ENCODE peak calls at places on chromosomes 12 and 14, in eight cellular contexts. S is NCI-H1417; W is occipital lobe; C is stimulated activated CD4-positive, alpha-beta T cell treated with anti-CD3 and anti-CD28 coated beads, TNF-alpha, amount 100 ng/mL, for 1 hour; T is A549; G is effector memory CD8-positive, alpha-beta T cell; L is hepatocyte; Y is foreskin fibroblast. B is an unnamed sample.
A peak's percentile ranks its signal among the peaks of the same experiment; 100 is the strongest.

GRCh38 chr12:88052686-88053085 is 23.5 kb upstream of the C12orf50 start:
- DNase-seq in S (peak; percentile 35), W (peak; percentile 10), C (no peak), T (no peak), G (no peak), L (peak; percentile 42), Y (peak; percentile 31), B (peak; percentile 38)

GRCh38 chr12:109833307-109834189 is at the start of gene TRPV4:
- DNase-seq in S (no peak), W (no peak), C (no peak), T (no peak), G (no peak), L (peak; percentile 70), Y (peak; percentile 24), B (peak; percentile 85)

GRCh38 chr12:66603458-66603857 is 75.4 kb downstream of the GRIP1 start:
- DNase-seq in S (peak; percentile 36), W (no peak), C (no peak), T (no peak), G (no peak), L (peak; percentile 20), Y (no peak), B (peak; percentile 41)

GRCh38 chr12:27340971-27341370 is 8.3 kb downstream of the BMAL2 start:
- DNase-seq in S (no peak), W (no peak), C (no peak), T (no peak), G (no peak), L (no peak), Y (no peak), B (no peak)

GRCh38 chr14:69673578-69674305 is 62.3 kb downstream of the SUSD6 start:
- DNase-seq in S (no peak), W (no peak), C (no peak), T (no peak), G (no peak), L (no peak), Y (no peak), B (no peak)

GRCh38 chr14:36952702-36953101 is 219.7 kb downstream of the SLC25A21 start:
- DNase-seq in S (no peak), W (no peak), C (no peak), T (peak; percentile 24), G (no peak), L (no peak), Y (no peak), B (no peak)

GRCh38 chr14:103169954-103170353 is 46.7 kb downstream of the TNFAIP2 start:
- DNase-seq in S (no peak), W (no peak), C (no peak), T (no peak), G (no peak), L (no peak), Y (no peak), B (no peak)

GRCh38 chr12:2999265-2999841 is 40.2 kb downstream of the TEAD4 start:
- DNase-seq in S (no peak), W (peak; percentile 29), C (no peak), T (no peak), G (no peak), L (no peak), Y (no peak), B (peak; percentile 73)

GRCh38 chr12:11743748-11744147 is 94.3 kb downstream of the ETV6 start:
- DNase-seq in S (no peak), W (no peak), C (no peak), T (no peak), G (no peak), L (no peak), Y (no peak), B (peak; percentile 69)

GRCh38 chr12:65300679-65301349 is 22.3 kb downstream of the MSRB3 start:
- DNase-seq in S (peak; percentile 13), W (no peak), C (no peak), T (peak; percentile 20), G (no peak), L (peak; percentile 13), Y (peak; percentile 17), B (peak; percentile 73)

B was measured in left kidney.